ENCODE peak calls at places on chromosomes 13 and 19, in six cellular contexts. M is AG10803; T is CD4-positive, alpha-beta T cell; D is mesothelial cell of epicardium; G is endothelial cell; Y is Calu3. A is an unnamed sample.

GRCh38 chr13:77868717-77869116 is 49.9 kb downstream of the EDNRB start:
- DNase-seq in M (no peak), T (no peak), D (no peak), G (no peak), Y (no peak), A (no peak)

GRCh38 chr13:72820156-72820897 is 38.4 kb downstream of the PIBF1 start:
- DNase-seq in M (peak), T (no peak), D (no peak), G (no peak), Y (no peak), A (peak)

GRCh38 chr19:33225458-33225925 is at the start of gene SLC7A10:
- DNase-seq in M (no peak), T (no peak), D (no peak), G (no peak), Y (no peak), A (no peak)

GRCh38 chr13:45047394-45048328 is 58.3 kb downstream of the GPALPP1 start:
- DNase-seq in M (peak), T (peak), D (peak), G (peak), Y (peak), A (peak)

GRCh38 chr13:33153421-33154381 is 131.9 kb downstream of the STARD13 start:
- DNase-seq in M (no peak), T (no peak), D (no peak), G (no peak), Y (no peak), A (peak)

GRCh38 chr13:94481966-94482365 is 2.5 kb upstream of the DCT start:
- DNase-seq in M (peak), T (no peak), D (no peak), G (no peak), Y (peak), A (peak)

GRCh38 chr13:21203132-21203531 is 26.7 kb downstream of the MRPL57 start:
- DNase-seq in M (no peak), T (no peak), D (no peak), G (no peak), Y (no peak), A (no peak)

GRCh38 chr13:101695870-101696516 is 243.5 kb downstream of the ITGBL1 start:
- DNase-seq in M (peak), T (no peak), D (no peak), G (no peak), Y (no peak), A (no peak)

GRCh38 chr13:40483601-40484000 is 182.8 kb downstream of the FOXO1 start:
- DNase-seq in M (no peak), T (no peak), D (no peak), G (no peak), Y (no peak), A (no peak)

GRCh38 chr19:8361921-8362793 is 1.8 kb upstream of the ANGPTL4 start:
- DNase-seq in M (peak), T (no peak), D (peak), G (no peak), Y (peak), A (peak)

GRCh38 chr19:40954573-40954972 is 36.5 kb upstream of the CYP2B6 start:
- DNase-seq in M (no peak), T (no peak), D (no peak), G (no peak), Y (peak), A (no peak)

GRCh38 chr19:17943284-17944221 is 10.7 kb downstream of the CCDC124 start:
- DNase-seq in M (no peak), T (no peak), D (no peak), G (no peak), Y (no peak), A (no peak)

GRCh38 chr13:37944476-37945442 is 75.2 kb upstream of the TRPC4 start:
- DNase-seq in M (peak), T (no peak), D (no peak), G (peak), Y (no peak), A (no peak)

GRCh38 chr19:45667620-45668341 is at the start of gene GIPR:
- DNase-seq in M (peak), T (peak), D (no peak), G (no peak), Y (peak), A (peak)

GRCh38 chr19:23706657-23707056 is 19.6 kb upstream of the ZNF675 start:
- DNase-seq in M (no peak), T (no peak), D (no peak), G (no peak), Y (no peak), A (no peak)

GRCh38 chr19:39308531-39309304 is 11.9 kb downstream of the LRFN1 start:
- DNase-seq in M (no peak), T (no peak), D (no peak), G (no peak), Y (no peak), A (no peak)

GRCh38 chr19:7874080-7874856 is at the start of gene PRR36:
- DNase-seq in M (no peak), T (no peak), D (peak), G (peak), Y (peak), A (no peak)

GRCh38 chr13:83325454-83325853 is 556.8 kb downstream of the SLITRK1 start:
- DNase-seq in M (peak), T (no peak), D (no peak), G (no peak), Y (no peak), A (peak)

GRCh38 chr13:48873598-48873997 is 102.1 kb upstream of the FNDC3A start:
- DNase-seq in M (no peak), T (no peak), D (no peak), G (no peak), Y (no peak), A (peak)

GRCh38 chr13:40026174-40026585 is 370.7 kb downstream of the COG6 start:
- DNase-seq in M (no peak), T (peak), D (no peak), G (no peak), Y (no peak), A (no peak)

GRCh38 chr13:93338906-93339305 is 112.3 kb downstream of the GPC6 start:
- DNase-seq in M (no peak), T (no peak), D (no peak), G (no peak), Y (no peak), A (no peak)

GRCh38 chr13:44857061-44857460 is 132.2 kb downstream of the NUFIP1 start:
- DNase-seq in M (no peak), T (no peak), D (no peak), G (no peak), Y (no peak), A (no peak)

GRCh38 chr19:7196721-7197168 is 97.5 kb downstream of the INSR start:
- DNase-seq in M (peak), T (peak), D (no peak), G (no peak), Y (no peak), A (no peak)

GRCh38 chr19:2326699-2327360 is 1.6 kb downstream of the LSM7 start:
- DNase-seq in M (no peak), T (no peak), D (no peak), G (no peak), Y (no peak), A (no peak)

GRCh38 chr13:35978607-35979316 is 152.4 kb downstream of the DCLK1 start:
- DNase-seq in M (peak), T (no peak), D (peak), G (peak), Y (peak), A (peak)

GRCh38 chr19:3821156-3821555 is 35.0 kb upstream of the MATK start:
- DNase-seq in M (no peak), T (no peak), D (no peak), G (no peak), Y (no peak), A (no peak)

GRCh38 chr13:101382086-101382485 is 34.2 kb downstream of the NALCN start:
- DNase-seq in M (no peak), T (no peak), D (no peak), G (no peak), Y (no peak), A (no peak)

GRCh38 chr13:46995874-46996273 is 99.0 kb upstream of the HTR2A start:
- DNase-seq in M (no peak), T (no peak), D (no peak), G (no peak), Y (no peak), A (no peak)

GRCh38 chr13:94558721-94559120 is 37.2 kb downstream of the TGDS start:
- DNase-seq in M (no peak), T (no peak), D (no peak), G (no peak), Y (no peak), A (no peak)

GRCh38 chr19:33811246-33811645 is 14.6 kb downstream of the KCTD15 start:
- DNase-seq in M (no peak), T (no peak), D (no peak), G (no peak), Y (no peak), A (no peak)

GRCh38 chr13:106210327-106210726 is 325.1 kb downstream of the EFNB2 start:
- DNase-seq in M (no peak), T (no peak), D (no peak), G (no peak), Y (no peak), A (no peak)

GRCh38 chr19:17848598-17849292 is 963 bp upstream of the JAK3 start:
- DNase-seq in M (no peak), T (no peak), D (no peak), G (no peak), Y (no peak), A (no peak)

GRCh38 chr19:45676851-45677263 is 8.8 kb downstream of the GIPR start:
- DNase-seq in M (no peak), T (peak), D (no peak), G (no peak), Y (peak), A (no peak)

GRCh38 chr13:42758515-42758914 is 22.9 kb upstream of the FAM216B start:
- DNase-seq in M (no peak), T (no peak), D (no peak), G (no peak), Y (no peak), A (no peak)

GRCh38 chr13:89227356-89227755 is 1556.2 kb downstream of the SLITRK5 start:
- DNase-seq in M (no peak), T (no peak), D (no peak), G (no peak), Y (no peak), A (no peak)

GRCh38 chr13:95288899-95289500 is 12.3 kb downstream of the ABCC4 start:
- DNase-seq in M (no peak), T (no peak), D (no peak), G (no peak), Y (no peak), A (no peak)

GRCh38 chr19:1112254-1113208 is 8.7 kb downstream of the GPX4 start:
- DNase-seq in M (no peak), T (no peak), D (peak), G (peak), Y (no peak), A (no peak)

GRCh38 chr13:29545988-29546387 is 49.5 kb downstream of the SLC7A1 start:
- DNase-seq in M (no peak), T (no peak), D (no peak), G (no peak), Y (no peak), A (no peak)

GRCh38 chr13:32938907-32939306 is 77.3 kb upstream of the KL start:
- DNase-seq in M (peak), T (no peak), D (no peak), G (no peak), Y (no peak), A (peak)

GRCh38 chr19:45717131-45717982 is 13.3 kb downstream of the FBXO46 start:
- DNase-seq in M (peak), T (peak), D (peak), G (peak), Y (peak), A (peak)

GRCh38 chr13:91817250-91817649 is 418.8 kb downstream of the GPC5 start:
- DNase-seq in M (no peak), T (no peak), D (no peak), G (no peak), Y (no peak), A (no peak)
- TF ChIP-seq CTCF in M (no peak), T (no peak), D (no peak), G (no peak), Y (no peak), A (no peak)

DNA sequence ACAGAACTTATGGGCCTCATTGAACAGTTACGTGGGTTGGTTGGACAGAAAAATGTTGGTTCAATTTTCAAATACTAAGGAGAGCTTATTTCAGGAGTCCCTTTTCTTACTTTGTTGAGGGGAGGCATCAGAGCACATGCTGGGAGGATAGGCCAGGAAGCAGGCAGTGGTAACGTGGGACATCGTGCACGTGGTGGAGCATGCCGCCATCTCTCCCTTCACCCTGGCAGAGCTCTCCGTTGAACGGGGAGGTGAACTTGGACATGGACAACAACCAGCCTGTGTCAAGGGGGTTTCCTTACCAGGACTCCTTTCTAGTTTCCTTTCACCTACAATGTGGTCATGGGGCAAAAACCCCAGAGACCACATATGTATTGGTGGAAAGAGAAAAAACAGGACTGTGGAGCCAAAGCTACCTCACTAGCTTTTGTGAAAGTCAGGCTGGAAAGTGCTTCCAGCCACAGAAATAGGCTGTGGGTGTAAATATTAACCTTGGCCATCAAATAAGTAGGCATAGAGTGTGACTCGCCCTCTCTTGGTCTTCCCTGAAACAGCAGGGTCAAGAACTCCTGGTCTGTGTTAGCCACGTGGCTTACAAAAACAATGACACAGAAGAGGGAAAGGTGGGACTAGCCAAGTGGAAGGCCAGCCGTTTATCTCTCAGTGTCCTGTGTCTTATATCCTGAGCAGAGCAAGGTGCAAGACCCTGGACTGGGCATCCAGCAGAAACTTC is 14.4 kb downstream of the MICOS13 start:
- DNase-seq in M (peak), T (no peak), D (no peak), G (no peak), Y (no peak), A (peak)
- TF ChIP-seq CTCF in M (peak), T (no peak), D (no peak), G (no peak), Y (no peak), A (peak)

DNA sequence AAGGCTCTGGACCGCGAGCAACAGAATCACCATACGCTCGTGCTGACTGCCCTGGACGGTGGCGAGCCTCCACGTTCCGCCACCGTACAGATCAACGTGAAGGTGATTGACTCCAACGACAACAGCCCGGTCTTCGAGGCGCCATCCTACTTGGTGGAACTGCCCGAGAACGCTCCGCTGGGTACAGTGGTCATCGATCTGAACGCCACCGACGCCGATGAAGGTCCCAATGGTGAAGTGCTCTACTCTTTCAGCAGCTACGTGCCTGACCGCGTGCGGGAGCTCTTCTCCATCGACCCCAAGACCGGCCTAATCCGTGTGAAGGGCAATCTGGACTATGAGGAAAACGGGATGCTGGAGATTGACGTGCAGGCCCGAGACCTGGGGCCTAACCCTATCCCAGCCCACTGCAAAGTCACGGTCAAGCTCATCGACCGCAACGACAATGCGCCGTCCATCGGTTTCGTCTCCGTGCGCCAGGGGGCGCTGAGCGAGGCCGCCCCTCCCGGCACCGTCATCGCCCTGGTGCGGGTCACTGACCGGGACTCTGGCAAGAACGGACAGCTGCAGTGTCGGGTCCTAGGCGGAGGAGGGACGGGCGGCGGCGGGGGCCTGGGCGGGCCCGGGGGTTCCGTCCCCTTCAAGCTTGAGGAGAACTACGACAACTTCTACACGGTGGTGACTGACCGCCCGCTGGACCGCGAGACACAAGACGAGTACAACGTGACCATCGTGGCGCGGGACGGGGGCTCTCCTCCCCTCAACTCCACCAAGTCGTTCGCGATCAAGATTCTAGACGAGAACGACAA is 1.8 kb downstream of the PCDH17 start:
- DNase-seq in M (no peak), T (no peak), D (peak), G (peak), Y (no peak), A (no peak)
- TF ChIP-seq CTCF in M (no peak), T (no peak), D (peak), G (peak), Y (no peak), A (peak)

GRCh38 chr13:98039964-98040363 is 86.5 kb downstream of the IPO5 start:
- DNase-seq in M (no peak), T (no peak), D (no peak), G (no peak), Y (no peak), A (no peak)
- TF ChIP-seq CTCF in M (no peak), T (no peak), D (no peak), G (no peak), Y (no peak), A (no peak)

GRCh38 chr19:55041627-55042343 is 3.7 kb upstream of the GP6 start:
- DNase-seq in M (no peak), T (no peak), D (no peak), G (peak), Y (no peak), A (no peak)
- TF ChIP-seq CTCF in M (no peak), T (no peak), D (no peak), G (no peak), Y (no peak), A (no peak)

GRCh38 chr19:49347191-49347590 is 12.0 kb downstream of the CD37 start:
- DNase-seq in M (no peak), T (no peak), D (no peak), G (no peak), Y (no peak), A (no peak)

GRCh38 chr19:49344516-49345423 is 9.6 kb downstream of the CD37 start:
- DNase-seq in M (no peak), T (no peak), D (no peak), G (no peak), Y (no peak), A (no peak)

GRCh38 chr19:49349567-49349966 is 12.6 kb downstream of the TEAD2 start:
- DNase-seq in M (no peak), T (no peak), D (no peak), G (no peak), Y (no peak), A (no peak)

GRCh38 chr19:49348305-49349188 is 13.3 kb downstream of the CD37 start:
- DNase-seq in M (no peak), T (no peak), D (no peak), G (no peak), Y (no peak), A (no peak)

DNA sequence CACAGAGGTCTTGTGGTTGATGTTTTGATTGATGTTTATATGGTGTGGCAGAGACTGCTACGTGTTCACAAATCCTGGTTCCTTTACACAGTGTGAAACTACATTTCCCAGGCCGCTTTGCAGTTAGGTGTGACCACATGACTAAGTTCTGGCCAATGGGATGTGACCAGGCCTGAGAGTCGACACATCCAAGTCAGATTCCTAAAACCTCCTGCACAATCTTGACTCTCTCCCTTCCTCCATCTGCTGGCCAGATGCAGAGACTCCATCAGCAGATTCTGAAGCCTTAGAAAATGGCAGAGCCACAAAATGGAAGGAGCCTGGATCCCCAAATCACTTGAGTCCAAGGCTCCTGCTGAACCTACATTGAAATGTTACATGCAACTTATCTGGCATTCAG is 12.6 kb downstream of the CD37 start:
- DNase-seq in M (peak), T (no peak), D (no peak), G (no peak), Y (peak), A (peak)
- TF ChIP-seq CTCF in M (peak), T (no peak), D (no peak), G (no peak), Y (no peak), A (peak)

DNA sequence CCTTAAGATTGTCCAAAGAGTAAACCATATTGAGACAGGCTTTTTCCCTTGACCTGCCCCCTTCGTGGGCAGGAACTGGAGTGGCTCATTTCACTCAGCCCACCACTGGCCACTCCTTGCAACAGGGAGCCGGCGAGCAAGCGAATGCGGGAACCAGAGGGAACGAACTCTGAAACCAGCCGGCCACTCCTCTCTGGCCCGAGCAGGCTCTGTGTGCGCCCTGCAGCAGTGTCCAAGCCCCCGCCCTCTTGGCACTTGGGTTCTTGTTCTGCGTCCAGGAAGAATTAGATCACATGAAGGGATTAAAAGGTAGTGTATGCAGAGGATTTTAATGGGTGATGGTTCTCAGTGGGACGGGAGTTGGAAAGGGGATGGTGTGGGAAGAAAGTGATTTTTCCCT is 1209.6 kb upstream of the PCDH20 start:
- DNase-seq in M (no peak), T (no peak), D (no peak), G (no peak), Y (no peak), A (no peak)
- TF ChIP-seq CTCF in M (no peak), T (no peak), D (no peak), G (no peak), Y (no peak), A (no peak)

DNA sequence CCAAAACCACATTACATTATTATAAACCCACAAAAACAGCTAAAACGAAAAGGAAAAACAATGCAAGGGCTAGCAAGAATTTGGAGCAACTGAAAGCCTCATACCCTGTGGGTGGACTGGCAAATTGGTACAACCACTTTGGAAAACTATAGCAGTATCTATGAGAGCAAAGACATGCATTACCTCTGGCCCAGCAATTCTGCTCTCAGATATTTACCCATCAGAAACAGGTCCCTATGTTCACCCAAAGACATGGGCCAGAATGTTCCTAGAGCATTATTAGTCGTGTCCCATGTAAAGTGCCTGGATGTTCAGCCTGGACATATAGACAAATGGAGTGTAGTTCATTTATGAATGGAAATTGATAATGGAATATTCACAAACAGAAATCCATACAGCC is 27.9 kb downstream of the POP4 start:
- DNase-seq in M (no peak), T (no peak), D (no peak), G (no peak), Y (no peak), A (no peak)
- TF ChIP-seq CTCF in M (no peak), T (no peak), D (no peak), G (no peak), Y (no peak), A (no peak)

A was measured in HFFc6.